ENCODE peak calls at places on chromosomes 4 and X, in five cellular contexts. A, P, S, K and N are unnamed samples.

GRCh38 chr4:8612646-8613045 is 20.1 kb downstream of the CPZ start:
- DNase-seq in P (no peak), K (peak), A (no peak), S (no peak), N (no peak)

GRCh38 chrX:113384628-113385027 is 544.0 kb upstream of the AMOT start:
- DNase-seq in S (peak), K (no peak), P (peak), A (peak), N (peak)

GRCh38 chrX:45842207-45842900 is 641.7 kb upstream of the DIPK2B start:
- DNase-seq in S (no peak), P (peak), K (no peak), A (no peak), N (no peak)

GRCh38 chr4:122456228-122457106 is at the start of gene IL2:
- DNase-seq in P (no peak), K (no peak), S (no peak), A (no peak), N (no peak)

GRCh38 chr4:73828945-73829344 is 7.5 kb upstream of the CXCL6 start:
- DNase-seq in P (peak), K (no peak), S (peak), A (no peak), N (no peak)

GRCh38 chr4:47239649-47240048 is 208.3 kb downstream of the GABRB1 start:
- DNase-seq in A (no peak), P (no peak), S (no peak), K (no peak), N (no peak)

GRCh38 chr4:83556006-83556712 is 20.3 kb downstream of the GPAT3 start:
- DNase-seq in K (no peak), P (no peak), A (no peak), S (no peak), N (no peak)

GRCh38 chr4:41024556-41025491 is 189.5 kb downstream of the APBB2 start:
- DNase-seq in A (no peak), K (no peak), S (no peak), P (peak), N (no peak)

GRCh38 chrX:16946361-16946964 is at the start of gene REPS2:
- DNase-seq in S (peak), K (peak), P (peak), A (peak), N (peak)

DNA sequence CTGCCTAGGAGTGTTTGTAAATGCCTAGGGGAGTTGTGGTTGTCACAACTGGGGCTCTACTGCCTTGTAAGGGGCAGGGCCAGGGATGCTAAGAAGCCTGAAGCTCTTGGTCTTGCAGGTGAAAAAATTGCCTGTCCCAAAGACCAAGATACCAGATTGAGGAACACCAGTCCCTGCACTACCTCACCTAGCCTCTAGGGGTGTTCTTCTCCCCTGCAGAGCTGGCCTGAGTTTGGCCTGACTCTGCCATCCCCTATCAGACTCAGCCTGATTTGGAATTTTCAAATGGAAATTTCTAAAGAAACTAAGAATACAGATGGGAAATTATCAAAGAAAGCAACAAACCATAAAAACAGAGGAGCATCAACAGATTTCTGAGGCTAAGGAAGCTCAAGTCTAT is 90.4 kb downstream of the ZC4H2 start:
- DNase-seq in P (peak), K (no peak), S (peak), A (no peak), N (no peak)
- TF ChIP-seq CTCF in P (peak), K (no peak), S (peak), A (peak), N (no peak)

DNA sequence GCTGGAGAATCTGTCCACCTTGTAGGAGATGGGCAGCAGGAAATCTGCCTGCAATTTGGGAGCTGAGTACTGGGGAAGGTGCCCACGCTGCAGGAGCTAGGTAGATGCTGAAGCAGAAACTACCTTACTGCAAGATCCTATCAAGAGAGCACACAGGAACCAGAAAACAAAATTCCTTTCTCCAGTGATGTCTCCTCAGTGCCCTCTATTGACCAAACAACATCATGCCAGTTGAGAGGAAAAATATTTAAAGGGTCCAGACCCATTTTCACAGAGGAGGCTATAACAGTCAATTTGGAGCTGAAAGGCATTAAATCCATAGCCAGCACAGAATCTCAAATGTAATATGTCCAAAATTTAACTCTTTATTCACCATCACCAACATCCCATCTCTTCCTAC is 406.8 kb downstream of the SLITRK2 start:
- DNase-seq in S (no peak), K (no peak), P (no peak), A (no peak), N (no peak)
- TF ChIP-seq CTCF in S (no peak), K (no peak), P (no peak), A (no peak), N (no peak)

GRCh38 chr4:48588230-48588943 is 98.3 kb downstream of the ZAR1 start:
- DNase-seq in A (no peak), S (no peak), K (no peak), P (no peak), N (no peak)
- TF ChIP-seq CTCF in A (no peak), S (no peak), K (no peak), P (no peak), N (no peak)

DNA sequence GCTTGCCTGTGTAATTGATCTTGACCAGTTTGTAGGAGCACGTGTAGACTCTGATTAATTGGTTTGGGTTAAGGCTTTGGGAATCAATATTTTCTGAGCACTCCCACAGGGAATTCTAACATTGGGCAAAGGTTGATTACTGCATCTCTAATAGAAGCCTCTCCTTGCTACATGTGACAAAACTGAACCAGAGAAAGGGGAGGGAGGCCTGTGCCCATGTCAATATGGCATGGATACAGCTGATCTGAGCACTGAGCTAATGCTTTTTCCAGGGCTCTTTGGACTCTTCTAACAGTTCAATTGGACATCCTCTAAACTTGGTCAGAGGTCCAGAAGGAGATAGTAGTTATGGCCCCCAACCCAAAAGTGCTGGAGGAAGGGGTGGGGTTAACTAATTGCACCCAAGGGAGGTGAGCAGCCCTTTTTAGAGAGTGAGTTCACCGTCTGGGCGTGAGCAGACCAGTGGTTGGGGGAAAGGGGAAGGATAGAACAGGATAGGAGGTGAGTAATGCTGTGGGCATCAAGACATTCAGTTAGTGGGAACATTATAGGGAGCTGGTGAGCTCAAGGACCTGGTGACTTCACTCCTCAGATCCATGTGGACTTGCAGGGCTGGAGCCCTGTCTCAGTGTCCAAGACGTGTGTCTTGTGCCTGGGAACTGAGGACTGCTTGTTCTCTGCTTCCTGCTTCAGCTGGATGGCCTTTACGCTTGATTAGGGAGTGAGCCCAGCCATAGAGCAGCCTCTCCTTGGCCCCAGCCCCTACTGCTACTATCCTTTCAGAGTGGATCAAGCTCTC is 22.8 kb downstream of the MSN start:
- DNase-seq in S (peak), P (peak), K (no peak), A (peak), N (no peak)
- TF ChIP-seq CTCF in S (no peak), P (no peak), K (no peak), A (no peak), N (no peak)

GRCh38 chrX:40176256-40176978 is 78.7 kb upstream of the BCOR start:
- DNase-seq in K (peak), P (no peak), A (peak), S (peak), N (no peak)

GRCh38 chrX:40175416-40176255 is 77.9 kb upstream of the BCOR start:
- DNase-seq in A (peak), P (no peak), K (peak), S (peak), N (no peak)

GRCh38 chrX:40172980-40173661 is 75.4 kb upstream of the BCOR start:
- DNase-seq in P (no peak), S (no peak), A (no peak), K (no peak), N (no peak)

GRCh38 chrX:40173662-40174593 is 76.2 kb upstream of the BCOR start:
- DNase-seq in A (peak), K (peak), P (no peak), S (no peak), N (no peak)

GRCh38 chrX:40174594-40175415 is 77.0 kb upstream of the BCOR start:
- DNase-seq in A (peak), K (peak), P (no peak), S (peak), N (no peak)
- TF ChIP-seq CTCF in A (no peak), K (no peak), P (no peak), S (no peak), N (no peak)

GRCh38 chr4:48342559-48342878 is 1.2 kb downstream of the SLAIN2 start:
- DNase-seq in A (no peak), P (no peak), K (no peak), S (peak), N (no peak)

GRCh38 chr4:48340905-48341775 is at the start of gene SLAIN2:
- DNase-seq in P (peak), S (peak), K (peak), A (peak), N (peak)

GRCh38 chr4:48343035-48343434 is 1.7 kb downstream of the SLAIN2 start:
- DNase-seq in S (peak), A (no peak), P (no peak), K (no peak), N (no peak)

GRCh38 chr4:48343531-48343930 is 2.2 kb downstream of the SLAIN2 start:
- DNase-seq in A (no peak), S (peak), K (no peak), P (no peak), N (no peak)

DNA sequence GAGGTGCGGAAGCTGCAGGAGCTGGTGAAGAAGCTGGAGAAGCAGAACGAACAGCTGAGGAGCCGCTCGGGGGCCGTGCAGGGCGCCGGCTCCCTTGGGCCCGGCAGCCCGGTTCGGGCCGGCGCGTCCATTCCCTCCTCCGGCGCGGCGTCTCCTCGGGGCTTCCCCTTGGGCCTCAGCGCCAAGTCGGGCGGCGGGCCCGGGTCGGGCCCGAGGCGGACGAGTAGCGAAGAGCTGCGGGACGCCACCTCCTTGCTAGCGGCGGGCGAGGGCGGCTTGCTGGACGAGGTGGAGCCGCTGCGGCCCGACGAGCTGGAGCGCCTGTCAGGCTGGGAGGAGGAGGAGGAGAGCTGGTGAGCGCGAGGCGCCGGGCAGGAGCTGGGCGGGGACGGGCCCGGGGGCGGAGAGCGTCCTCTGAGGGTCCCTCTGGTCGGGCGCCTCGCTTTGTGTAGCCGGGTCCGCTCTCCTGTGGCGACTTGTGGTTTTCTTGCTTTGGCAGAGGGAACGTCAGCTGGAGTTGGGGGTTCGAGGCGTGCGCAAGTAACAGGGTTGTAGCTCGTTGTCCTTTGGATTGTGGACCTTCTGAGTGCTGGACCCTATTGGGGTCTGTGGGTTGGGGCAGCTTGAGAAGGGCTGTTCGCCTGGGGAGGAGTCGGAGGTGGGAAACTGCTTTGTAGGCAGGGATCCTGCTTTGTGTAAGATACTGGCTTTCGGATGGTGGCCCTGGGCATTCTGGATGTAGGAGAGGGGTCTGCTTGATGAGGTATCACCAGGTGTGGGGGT is 638 bp downstream of the SLAIN2 start:
- DNase-seq in A (no peak), S (peak), P (no peak), K (peak), N (no peak)
- TF ChIP-seq CTCF in A (peak), S (no peak), P (no peak), K (no peak), N (no peak)